ENCODE peak calls at places on chromosomes 1 and 21, in six cellular contexts. C, L, I, J, U and V are unnamed samples.

GRCh38 chr21:46425566-46425965 is 33.1 kb upstream of the DIP2A start:
- DNase-seq in C (no peak), J (no peak), L (no peak), U (no peak), I (no peak), V (no peak)

GRCh38 chr1:117886101-117886795 is 43.2 kb downstream of the GDAP2 start:
- DNase-seq in C (no peak), U (no peak), I (no peak), L (no peak), J (no peak), V (peak; percentile 6)

GRCh38 chr1:61887921-61888564 is 145.8 kb downstream of the PATJ start:
- DNase-seq in L (no peak), C (no peak), J (no peak), I (no peak), U (peak; percentile 45), V (no peak)

GRCh38 chr1:176770066-176770465 is 307.1 kb downstream of the PAPPA2 start:
- DNase-seq in L (no peak), I (no peak), U (no peak), C (no peak), J (no peak), V (no peak)

GRCh38 chr21:26945916-26946315 is 21.0 kb downstream of the ADAMTS5 start:
- DNase-seq in I (no peak), C (no peak), L (peak; percentile 37), U (peak; percentile 19), J (no peak), V (no peak)

GRCh38 chr1:90133133-90133532 is 138.2 kb downstream of the ZNF326 start:
- DNase-seq in L (peak; percentile 61), U (no peak), I (no peak), C (peak; percentile 34), J (peak; percentile 62), V (peak; percentile 61)

GRCh38 chr1:68057050-68057449 is 6.6 kb upstream of the DIRAS3 start:
- DNase-seq in L (no peak), J (no peak), I (no peak), U (no peak), C (no peak), V (no peak)

GRCh38 chr1:93061895-93062792 is 16.9 kb upstream of the MTF2 start:
- DNase-seq in L (peak; percentile 47), J (peak; percentile 67), U (peak; percentile 18), I (no peak), C (peak; percentile 66), V (peak; percentile 67)

GRCh38 chr1:236795757-236796719 is 946 bp downstream of the MTR start:
- DNase-seq in L (peak; percentile 34), C (peak; percentile 35), U (no peak), I (no peak), J (peak; percentile 11), V (peak; percentile 63)

GRCh38 chr21:34498623-34499022 is 13.4 kb downstream of the KCNE1 start:
- DNase-seq in I (no peak), L (no peak), U (no peak), C (no peak), J (no peak), V (peak; percentile 49)

GRCh38 chr1:204882479-204882878 is 11.8 kb downstream of the NFASC start:
- DNase-seq in U (no peak), I (no peak), C (no peak), J (no peak), L (no peak), V (no peak)

GRCh38 chr1:225572422-225572821 is 80.5 kb downstream of the ENAH start:
- DNase-seq in I (no peak), C (no peak), J (peak; percentile 37), L (no peak), U (no peak), V (peak; percentile 21)

GRCh38 chr1:164440222-164440621 is 118.8 kb upstream of the PBX1 start:
- DNase-seq in J (peak; percentile 13), C (no peak), I (no peak), L (peak; percentile 87), U (peak; percentile 64), V (no peak)

GRCh38 chr1:32811265-32811664 is 5.9 kb downstream of the YARS1 start:
- DNase-seq in U (no peak), L (no peak), C (no peak), J (no peak), I (no peak), V (no peak)

GRCh38 chr1:239976130-239976968 is 115.3 kb upstream of the FMN2 start:
- DNase-seq in U (peak; percentile 66), C (peak; percentile 68), L (peak; percentile 73), I (peak; percentile 79), J (peak; percentile 86), V (peak; percentile 56)

GRCh38 chr1:169497317-169497716 is 11.6 kb upstream of the SLC19A2 start:
- DNase-seq in C (no peak), J (peak; percentile 48), I (no peak), L (no peak), U (no peak), V (peak; percentile 80)

GRCh38 chr1:227343727-227344551 is 25.6 kb upstream of the CDC42BPA start:
- DNase-seq in J (peak; percentile 82), L (no peak), I (no peak), C (no peak), U (no peak), V (peak; percentile 95)

GRCh38 chr1:151540982-151541377 is 871 bp downstream of the TUFT1 start:
- DNase-seq in L (peak; percentile 32), U (peak; percentile 37), J (peak; percentile 37), I (no peak), C (no peak), V (no peak)

GRCh38 chr21:24259241-24259640 is 1348.0 kb downstream of the MRPL39 start:
- DNase-seq in I (no peak), L (no peak), U (no peak), J (peak; percentile 64), C (no peak), V (no peak)

GRCh38 chr1:68228833-68229232 is 3.5 kb downstream of the WLS start:
- DNase-seq in C (no peak), I (no peak), J (no peak), U (no peak), L (no peak), V (no peak)

GRCh38 chr1:53860967-53861411 is 22.9 kb upstream of the NDC1 start:
- DNase-seq in I (no peak), C (peak; percentile 81), L (peak; percentile 77), J (peak; percentile 78), U (peak; percentile 42), V (peak; percentile 63)

GRCh38 chr1:233277637-233278413 is 17.7 kb downstream of the PCNX2 start:
- DNase-seq in U (no peak), I (no peak), J (no peak), L (no peak), C (no peak), V (no peak)

GRCh38 chr1:16324456-16324890 is 27.8 kb downstream of the FBXO42 start:
- DNase-seq in C (peak; percentile 23), I (no peak), L (no peak), J (peak; percentile 79), U (peak; percentile 52), V (peak; percentile 80)

GRCh38 chr1:37630426-37631038 is 4.2 kb downstream of the RSPO1 start:
- DNase-seq in C (no peak), I (no peak), L (no peak), U (no peak), J (no peak), V (no peak)

GRCh38 chr1:45230537-45230936 is 24.1 kb upstream of the ZSWIM5 start:
- DNase-seq in J (peak; percentile 40), L (no peak), C (peak; percentile 12), U (no peak), I (no peak), V (peak; percentile 40)
- TF ChIP-seq CTCF in J (peak; percentile 45), L (no peak), C (no peak), U (no peak), I (no peak), V (peak; percentile 63)

GRCh38 chr1:167122121-167122480 is 28.2 kb downstream of the STYXL2 start:
- DNase-seq in J (no peak), I (peak; percentile 85), U (no peak), L (no peak), C (no peak), V (no peak)

GRCh38 chr1:167122568-167122967 is 28.7 kb downstream of the STYXL2 start:
- DNase-seq in J (no peak), C (no peak), L (no peak), U (no peak), I (peak; percentile 62), V (no peak)

GRCh38 chr1:167121375-167122120 is 27.7 kb downstream of the STYXL2 start:
- DNase-seq in U (peak; percentile 41), C (no peak), L (no peak), J (peak; percentile 66), I (peak; percentile 84), V (peak; percentile 61)

GRCh38 chr1:167119696-167120095 is 25.8 kb downstream of the STYXL2 start:
- DNase-seq in J (no peak), I (no peak), C (no peak), L (no peak), U (no peak), V (no peak)

DNA sequence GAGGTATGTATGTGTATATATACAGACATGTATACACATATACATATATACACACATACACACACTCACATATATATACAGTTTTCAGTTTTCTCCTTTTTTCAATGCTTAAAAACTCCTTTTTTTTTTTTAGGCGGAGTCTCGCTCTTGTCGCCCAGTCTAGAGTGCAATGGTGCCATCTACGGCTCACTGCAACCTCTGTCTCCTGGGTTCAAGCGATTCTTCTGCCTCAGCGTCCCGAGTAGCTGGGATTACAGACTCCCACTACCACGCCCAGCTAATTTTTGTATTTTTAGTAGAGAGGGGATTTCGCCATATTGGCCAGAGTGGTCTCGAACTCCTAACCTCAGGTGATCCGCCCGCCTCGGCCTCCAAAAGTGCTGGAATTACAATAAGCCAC is 27.0 kb downstream of the STYXL2 start:
- DNase-seq in C (no peak), J (no peak), U (no peak), I (peak; percentile 72), L (no peak), V (no peak)
- H3K4me3 ChIP-seq in C (no peak overlapping the region), J (peak overlapping the region; percentile 68), U (no peak overlapping the region), I (peak overlapping the region; percentile 46), L (no peak overlapping the region), V (peak overlapping the region; percentile 29)

DNA sequence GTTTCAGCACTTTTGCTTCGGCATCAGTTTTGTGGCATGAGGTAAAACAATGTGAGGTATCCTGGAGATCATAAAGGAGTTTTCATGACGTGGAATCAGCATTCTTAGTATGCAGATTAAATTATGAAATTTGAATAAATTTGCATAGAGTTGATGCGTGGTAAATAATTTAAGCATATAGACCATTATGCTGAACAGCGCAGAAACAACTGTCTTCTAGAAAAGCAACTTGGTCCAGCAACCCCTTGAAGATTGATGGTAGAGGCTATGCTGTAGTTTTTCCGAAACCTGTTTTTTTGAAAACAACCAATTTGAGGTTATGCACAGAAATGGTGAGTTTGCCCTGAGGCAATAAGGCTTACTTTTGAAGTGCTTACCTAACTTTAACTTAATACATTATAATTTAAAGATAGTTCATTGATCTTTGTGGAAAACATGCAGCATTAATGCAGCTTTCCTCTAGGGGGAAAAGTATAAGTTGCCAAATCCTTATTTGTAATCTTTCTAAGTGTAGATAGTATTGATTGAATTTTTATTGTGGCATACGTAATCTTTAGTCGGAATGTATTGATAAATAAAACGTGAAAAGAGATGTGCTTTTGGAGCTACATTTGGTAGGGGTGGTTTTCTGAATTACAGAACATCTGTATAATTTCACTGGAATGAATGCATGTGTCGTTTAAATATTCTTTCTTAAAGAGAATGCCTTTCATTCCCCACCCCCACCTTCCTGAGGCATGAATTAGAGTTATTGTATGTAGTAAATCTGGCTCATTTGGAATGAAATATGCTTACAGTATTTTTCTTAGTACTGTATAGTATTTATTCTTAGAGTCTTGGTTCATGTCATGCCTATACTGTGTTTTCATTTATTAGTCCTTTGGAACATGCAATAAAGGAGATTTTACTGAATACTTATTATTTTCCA is 3.8 kb downstream of the PRDM2 start:
- DNase-seq in L (no peak), U (no peak), J (no peak), I (no peak), C (no peak), V (no peak)
- TF ChIP-seq CTCF in L (no peak), U (no peak), J (peak; percentile 30), I (no peak), C (no peak), V (no peak)

GRCh38 chr21:14542638-14543037 is 3.5 kb downstream of the SAMSN1 start:
- DNase-seq in C (peak; percentile 65), L (no peak), I (no peak), J (no peak), U (no peak), V (no peak)
- H3K4me3 ChIP-seq in C (peak overlapping the region; percentile 56), L (no peak overlapping the region), I (no peak overlapping the region), J (no peak overlapping the region), U (no peak overlapping the region), V (no peak overlapping the region)